ENCODE peak calls at places on chromosome 5, in four cellular contexts. One of them, this sample, is unnamed.
A peak's percentile ranks its signal among the peaks of the same experiment; 100 is the strongest.

GRCh38 chr5:5589146-5589826 is 166.8 kb downstream of the ICE1 start:
- DNase-seq in psoas muscle: no peak
- DNase-seq in GM23248: no peak
- DNase-seq in colonic mucosa: no peak
- DNase-seq in this sample: no peak

GRCh38 chr5:72281764-72282499 is 38.1 kb downstream of the MRPS27 start:
- DNase-seq in psoas muscle: no peak
- DNase-seq in GM23248: peak; percentile 80
- DNase-seq in colonic mucosa: no peak
- DNase-seq in this sample: peak; percentile 92

GRCh38 chr5:88888799-88889164 is 5.8 kb upstream of the MEF2C start:
- DNase-seq in psoas muscle: no peak
- DNase-seq in GM23248: no peak
- DNase-seq in colonic mucosa: no peak
- DNase-seq in this sample: no peak

GRCh38 chr5:102795546-102795945 is 40.4 kb downstream of the PAM start:
- DNase-seq in psoas muscle: no peak
- DNase-seq in GM23248: no peak
- DNase-seq in colonic mucosa: no peak
- DNase-seq in this sample: no peak

GRCh38 chr5:8908055-8908683 is 637.7 kb downstream of the SEMA5A start:
- DNase-seq in psoas muscle: no peak
- DNase-seq in GM23248: peak; percentile 41
- DNase-seq in colonic mucosa: peak; percentile 41
- DNase-seq in this sample: peak; percentile 45

GRCh38 chr5:91302335-91302734 is 80.8 kb downstream of the ARRDC3 start:
- DNase-seq in psoas muscle: no peak
- DNase-seq in GM23248: peak; percentile 17
- DNase-seq in colonic mucosa: no peak
- DNase-seq in this sample: no peak

GRCh38 chr5:179261301-179262125 is 83.7 kb downstream of the ADAMTS2 start:
- DNase-seq in psoas muscle: no peak
- DNase-seq in GM23248: peak; percentile 60
- DNase-seq in colonic mucosa: no peak
- DNase-seq in this sample: peak; percentile 49

GRCh38 chr5:88665750-88666215 is 217.2 kb downstream of the MEF2C start:
- DNase-seq in psoas muscle: no peak
- DNase-seq in GM23248: no peak
- DNase-seq in colonic mucosa: no peak
- DNase-seq in this sample: no peak

GRCh38 chr5:138832218-138832617 is 42.9 kb downstream of the LRRTM2 start:
- DNase-seq in psoas muscle: no peak
- DNase-seq in GM23248: peak; percentile 38
- DNase-seq in colonic mucosa: no peak
- DNase-seq in this sample: no peak

GRCh38 chr5:151870820-151871219 is 53.8 kb downstream of the GLRA1 start:
- DNase-seq in psoas muscle: no peak
- DNase-seq in GM23248: peak; percentile 75
- DNase-seq in colonic mucosa: no peak
- DNase-seq in this sample: no peak

GRCh38 chr5:110371725-110372041 is 354.8 kb downstream of the TMEM232 start:
- DNase-seq in psoas muscle: no peak
- DNase-seq in GM23248: no peak
- DNase-seq in colonic mucosa: no peak
- DNase-seq in this sample: no peak

GRCh38 chr5:150022163-150022540 is 21.6 kb downstream of the HMGXB3 start:
- DNase-seq in psoas muscle: no peak
- DNase-seq in GM23248: peak; percentile 95
- DNase-seq in colonic mucosa: no peak
- DNase-seq in this sample: no peak

GRCh38 chr5:76145945-76146344 is 62.8 kb downstream of the SV2C start:
- DNase-seq in psoas muscle: no peak
- DNase-seq in GM23248: peak; percentile 6
- DNase-seq in colonic mucosa: peak; percentile 19
- DNase-seq in this sample: no peak

GRCh38 chr5:51034501-51034900 is 348.7 kb upstream of the ISL1 start:
- DNase-seq in psoas muscle: no peak
- DNase-seq in GM23248: no peak
- DNase-seq in colonic mucosa: no peak
- DNase-seq in this sample: no peak

GRCh38 chr5:148163345-148163744 is 5.0 kb upstream of the SPINK14 start:
- DNase-seq in psoas muscle: no peak
- DNase-seq in GM23248: no peak
- DNase-seq in colonic mucosa: no peak
- DNase-seq in this sample: no peak

GRCh38 chr5:135386886-135387628 is 12.0 kb downstream of the MACROH2A1 start:
- DNase-seq in psoas muscle: no peak
- DNase-seq in GM23248: peak; percentile 98
- DNase-seq in colonic mucosa: peak; percentile 82
- DNase-seq in this sample: peak; percentile 93

GRCh38 chr5:359301-359897 is 37.9 kb downstream of the AHRR start:
- DNase-seq in psoas muscle: no peak
- DNase-seq in GM23248: no peak
- DNase-seq in colonic mucosa: no peak
- DNase-seq in this sample: no peak

GRCh38 chr5:155978805-155979204 is 348.2 kb upstream of the SGCD start:
- DNase-seq in psoas muscle: no peak
- DNase-seq in GM23248: peak; percentile 24
- DNase-seq in colonic mucosa: no peak
- DNase-seq in this sample: no peak

GRCh38 chr5:133746834-133747233 is 134.5 kb upstream of the FSTL4 start:
- DNase-seq in psoas muscle: no peak
- DNase-seq in GM23248: peak; percentile 3
- DNase-seq in colonic mucosa: no peak
- DNase-seq in this sample: no peak

GRCh38 chr5:41891066-41891707 is 13.0 kb upstream of the RIMOC1 start:
- DNase-seq in psoas muscle: no peak
- DNase-seq in GM23248: no peak
- DNase-seq in colonic mucosa: no peak
- DNase-seq in this sample: peak; percentile 22

GRCh38 chr5:150122536-150123481 is 32.8 kb downstream of the PDGFRB start:
- DNase-seq in psoas muscle: no peak
- DNase-seq in GM23248: no peak
- DNase-seq in colonic mucosa: no peak
- DNase-seq in this sample: no peak

GRCh38 chr5:32314658-32315057 is 1.9 kb upstream of the MTMR12 start:
- DNase-seq in psoas muscle: no peak
- DNase-seq in GM23248: no peak
- DNase-seq in colonic mucosa: no peak
- DNase-seq in this sample: no peak

GRCh38 chr5:166497705-166498104 is 1793.7 kb upstream of the WWC1 start:
- DNase-seq in psoas muscle: no peak
- DNase-seq in GM23248: no peak
- DNase-seq in colonic mucosa: no peak
- DNase-seq in this sample: no peak

GRCh38 chr5:171152382-171152781 is 156.7 kb upstream of the TLX3 start:
- DNase-seq in psoas muscle: no peak
- DNase-seq in GM23248: peak; percentile 37
- DNase-seq in colonic mucosa: no peak
- DNase-seq in this sample: peak; percentile 36

GRCh38 chr5:57495688-57496087 is 13.1 kb upstream of the ACTBL2 start:
- DNase-seq in psoas muscle: no peak
- DNase-seq in GM23248: no peak
- DNase-seq in colonic mucosa: no peak
- DNase-seq in this sample: no peak

GRCh38 chr5:168031614-168032013 is 259.8 kb upstream of the WWC1 start:
- DNase-seq in psoas muscle: no peak
- DNase-seq in GM23248: no peak
- DNase-seq in colonic mucosa: no peak
- DNase-seq in this sample: no peak

GRCh38 chr5:139949710-139950109 is 93.4 kb downstream of the NRG2 start:
- DNase-seq in psoas muscle: no peak
- DNase-seq in GM23248: no peak
- DNase-seq in colonic mucosa: no peak
- DNase-seq in this sample: no peak

GRCh38 chr5:169788168-169788567 is 151.1 kb downstream of the DOCK2 start:
- DNase-seq in psoas muscle: no peak
- DNase-seq in GM23248: peak; percentile 65
- DNase-seq in colonic mucosa: no peak
- DNase-seq in this sample: peak; percentile 50

GRCh38 chr5:61280205-61280604 is 51.9 kb upstream of the ZSWIM6 start:
- DNase-seq in psoas muscle: no peak
- DNase-seq in GM23248: peak; percentile 91
- DNase-seq in colonic mucosa: no peak
- DNase-seq in this sample: no peak

GRCh38 chr5:110973510-110973909 is 98.0 kb upstream of the TSLP start:
- DNase-seq in psoas muscle: no peak
- DNase-seq in GM23248: no peak
- DNase-seq in colonic mucosa: no peak
- DNase-seq in this sample: no peak

GRCh38 chr5:69492391-69493234 is at the start of gene OCLN:
- DNase-seq in psoas muscle: no peak
- DNase-seq in GM23248: peak; percentile 45
- DNase-seq in colonic mucosa: peak; percentile 86
- DNase-seq in this sample: peak; percentile 20

GRCh38 chr5:138725153-138725884 is 27.9 kb upstream of the CTNNA1 start:
- DNase-seq in psoas muscle: peak; percentile 28
- DNase-seq in GM23248: peak; percentile 85
- DNase-seq in colonic mucosa: no peak
- DNase-seq in this sample: peak; percentile 77

GRCh38 chr5:122585111-122585415 is 189.8 kb upstream of the SNX2 start:
- DNase-seq in psoas muscle: no peak
- DNase-seq in GM23248: no peak
- DNase-seq in colonic mucosa: no peak
- DNase-seq in this sample: peak; percentile 14

DNA sequence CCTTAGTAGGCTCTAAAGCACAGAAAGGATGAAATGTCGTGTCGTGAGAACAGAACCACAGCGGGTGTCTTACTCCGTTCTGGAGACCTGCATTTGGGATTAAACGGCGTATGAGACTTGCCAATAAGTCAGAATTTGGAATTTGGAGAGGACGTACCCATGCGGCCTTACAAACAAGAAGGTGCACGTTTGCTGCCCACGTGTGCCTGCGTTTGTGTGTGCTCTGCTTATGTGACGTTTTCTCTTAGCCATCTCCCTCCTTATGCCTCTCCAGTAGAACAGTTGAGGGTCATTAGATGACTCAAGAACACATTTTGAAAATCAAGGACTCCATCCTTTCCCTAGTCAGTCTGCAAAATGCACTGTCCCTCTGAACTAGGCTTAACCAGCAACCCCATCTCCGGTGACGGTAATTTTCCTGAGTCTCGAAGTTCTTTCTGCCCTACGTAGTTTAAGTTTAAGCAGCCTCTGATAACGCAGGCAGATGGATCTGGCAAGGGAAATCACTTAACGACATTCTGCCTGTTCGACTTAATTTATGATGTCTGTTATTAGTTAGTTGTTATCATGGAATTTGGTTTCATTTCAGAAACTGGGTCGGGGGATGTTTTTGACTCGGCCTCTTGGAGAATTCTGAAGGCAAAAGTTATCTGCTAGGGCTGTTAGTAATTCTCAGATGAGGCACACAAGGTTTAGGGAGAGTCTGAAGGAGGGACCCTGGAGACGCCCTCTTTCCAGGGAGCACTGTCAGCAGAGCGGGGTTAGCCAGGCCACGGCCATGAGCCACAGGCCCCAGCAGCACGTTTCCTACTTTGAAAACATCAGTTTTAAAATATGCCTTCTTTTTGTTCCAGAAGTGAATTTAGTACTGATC is 171.3 kb upstream of the OTULINL start:
- DNase-seq in psoas muscle: no peak
- DNase-seq in GM23248: peak; percentile 70
- DNase-seq in colonic mucosa: no peak
- DNase-seq in this sample: no peak
- H3K4me1 ChIP-seq in psoas muscle: no peaks in the 10 kb centered on the region
- H3K4me1 ChIP-seq in GM23248: peaks cover 60% of the 10 kb centered on the region
- H3K4me1 ChIP-seq in colonic mucosa: no peaks in the 10 kb centered on the region
- H3K4me1 ChIP-seq in this sample: no peaks in the 10 kb centered on the region

GRCh38 chr5:66151030-66151429 is 6.9 kb downstream of the SREK1 start:
- DNase-seq in psoas muscle: no peak
- DNase-seq in GM23248: peak; percentile 36
- DNase-seq in colonic mucosa: no peak
- DNase-seq in this sample: no peak
- H3K4me1 ChIP-seq in psoas muscle: peaks cover 32% of the 10 kb centered on the region
- H3K4me1 ChIP-seq in GM23248: peaks cover 29% of the 10 kb centered on the region
- H3K4me1 ChIP-seq in colonic mucosa: no peaks in the 10 kb centered on the region
- H3K4me1 ChIP-seq in this sample: peaks cover 13% of the 10 kb centered on the region

GRCh38 chr5:95223859-95224258 is 61.0 kb downstream of the MCTP1 start:
- DNase-seq in psoas muscle: no peak
- DNase-seq in GM23248: no peak
- DNase-seq in colonic mucosa: no peak
- DNase-seq in this sample: no peak

GRCh38 chr5:95219411-95219810 is 65.5 kb downstream of the MCTP1 start:
- DNase-seq in psoas muscle: no peak
- DNase-seq in GM23248: no peak
- DNase-seq in colonic mucosa: no peak
- DNase-seq in this sample: no peak

GRCh38 chr5:95222836-95223235 is 62.1 kb downstream of the MCTP1 start:
- DNase-seq in psoas muscle: no peak
- DNase-seq in GM23248: no peak
- DNase-seq in colonic mucosa: no peak
- DNase-seq in this sample: no peak

GRCh38 chr5:95217881-95218280 is 67.0 kb downstream of the MCTP1 start:
- DNase-seq in psoas muscle: no peak
- DNase-seq in GM23248: no peak
- DNase-seq in colonic mucosa: no peak
- DNase-seq in this sample: no peak

GRCh38 chr5:95221234-95221633 is 63.7 kb downstream of the MCTP1 start:
- DNase-seq in psoas muscle: no peak
- DNase-seq in GM23248: no peak
- DNase-seq in colonic mucosa: no peak
- DNase-seq in this sample: no peak
- H3K4me1 ChIP-seq in psoas muscle: no peaks in the 10 kb centered on the region
- H3K4me1 ChIP-seq in GM23248: no peaks in the 10 kb centered on the region
- H3K4me1 ChIP-seq in colonic mucosa: no peaks in the 10 kb centered on the region
- H3K4me1 ChIP-seq in this sample: no peaks in the 10 kb centered on the region

GRCh38 chr5:78514427-78515345 is 133.9 kb downstream of the LHFPL2 start:
- DNase-seq in psoas muscle: no peak
- DNase-seq in GM23248: peak; percentile 63
- DNase-seq in colonic mucosa: no peak
- DNase-seq in this sample: no peak

GRCh38 chr5:78511116-78511906 is 137.3 kb downstream of the LHFPL2 start:
- DNase-seq in psoas muscle: peak; percentile 34
- DNase-seq in GM23248: no peak
- DNase-seq in colonic mucosa: no peak
- DNase-seq in this sample: no peak

GRCh38 chr5:78509884-78510769 is 138.4 kb downstream of the LHFPL2 start:
- DNase-seq in psoas muscle: peak; percentile 70
- DNase-seq in GM23248: peak; percentile 61
- DNase-seq in colonic mucosa: peak; percentile 78
- DNase-seq in this sample: peak; percentile 77

GRCh38 chr5:78509145-78509865 is 139.3 kb downstream of the LHFPL2 start:
- DNase-seq in psoas muscle: no peak
- DNase-seq in GM23248: no peak
- DNase-seq in colonic mucosa: no peak
- DNase-seq in this sample: no peak

DNA sequence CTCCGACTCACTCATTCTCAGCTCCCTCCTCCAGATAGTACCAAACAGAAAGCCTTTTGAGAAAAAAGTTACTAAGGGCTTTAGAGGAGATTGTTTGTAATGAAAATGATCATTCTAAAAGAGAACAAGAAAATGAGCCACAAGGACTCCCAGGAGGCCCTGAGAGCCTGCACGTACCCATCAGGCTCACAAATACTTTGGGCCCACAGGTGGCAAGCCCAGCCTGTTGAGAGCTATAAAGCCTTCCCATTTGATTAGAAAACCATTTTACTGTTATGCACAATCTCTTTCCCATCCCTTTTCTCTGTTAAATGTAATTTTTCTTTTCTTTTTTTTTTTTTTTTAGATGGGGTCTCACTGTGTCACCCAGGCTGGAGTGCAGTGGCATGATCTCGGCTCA is 136.1 kb downstream of the LHFPL2 start:
- DNase-seq in psoas muscle: no peak
- DNase-seq in GM23248: no peak
- DNase-seq in colonic mucosa: no peak
- DNase-seq in this sample: no peak
- H3K4me1 ChIP-seq in psoas muscle: peaks cover 41% of the 10 kb centered on the region
- H3K4me1 ChIP-seq in GM23248: peaks cover 39% of the 10 kb centered on the region
- H3K4me1 ChIP-seq in colonic mucosa: peaks cover 5% of the 10 kb centered on the region
- H3K4me1 ChIP-seq in this sample: peaks cover 90% of the 10 kb centered on the region

This sample was measured in cardiac muscle cell.